ENCODE peak calls at places on chromosomes 6 and 20, in ten cellular contexts. H is fibroblast of lung, A is stomach, J is fibroblast of the aortic adventitia, F is psoas muscle, E is H1, S is OCI-LY7, M is GM06990, N is uterus, P is heart left ventricle. Z is an unnamed sample.
A peak's percentile ranks its signal among the peaks of the same experiment; 100 is the strongest.

GRCh38 chr6:13597073-13597472 is 18.1 kb upstream of the NOL7 start:
- DNase-seq in P (no peak), E (no peak), N (no peak), A (no peak), F (no peak), M (no peak), H (no peak), S (no peak), J (no peak), Z (no peak)

GRCh38 chr6:40042232-40042631 is 108.0 kb upstream of the MOCS1 start:
- DNase-seq in A (no peak), E (no peak), J (no peak), F (no peak), M (no peak), S (no peak), H (no peak), P (no peak), N (no peak), Z (no peak)

GRCh38 chr6:135630789-135631376 is 133.3 kb upstream of the AHI1 start:
- DNase-seq in H (no peak), S (no peak), N (no peak), M (no peak), F (no peak), J (no peak), P (no peak), E (no peak), A (no peak), Z (no peak)

GRCh38 chr6:166588691-166589333 is 2.3 kb upstream of the RAMACL start:
- DNase-seq in F (no peak), S (peak; percentile 42), E (no peak), H (no peak), P (no peak), N (no peak), M (peak; percentile 46), J (peak; percentile 81), A (no peak), Z (peak; percentile 54)

GRCh38 chr6:36616888-36617521 is 22.8 kb downstream of the SRSF3 start:
- DNase-seq in M (no peak), J (no peak), N (no peak), H (no peak), F (peak; percentile 90), P (no peak), S (no peak), E (no peak), A (peak; percentile 82), Z (peak; percentile 46)

GRCh38 chr20:3045816-3046676 is at the start of gene MRPS26:
- DNase-seq in P (peak; percentile 93), F (peak; percentile 95), S (peak; percentile 91), A (peak; percentile 91), N (peak; percentile 86), E (peak; percentile 63), J (peak; percentile 73), H (peak; percentile 82), M (peak; percentile 93), Z (peak; percentile 77)

GRCh38 chr20:51036226-51036625 is 13.3 kb upstream of the KCNG1 start:
- DNase-seq in P (no peak), F (no peak), N (no peak), H (no peak), M (no peak), S (no peak), A (no peak), J (no peak), E (no peak), Z (no peak)

GRCh38 chr6:56541736-56542366 is 100.8 kb downstream of the DST start:
- DNase-seq in H (no peak), F (no peak), S (no peak), N (no peak), E (no peak), J (no peak), P (no peak), M (peak; percentile 15), A (no peak), Z (no peak)

GRCh38 chr6:34560366-34561226 is 4.5 kb upstream of the SPDEF start:
- DNase-seq in H (peak; percentile 59), P (no peak), N (no peak), S (no peak), A (peak; percentile 66), E (no peak), M (no peak), J (peak; percentile 20), F (no peak), Z (peak; percentile 43)

GRCh38 chr6:34562861-34563512 is 6.9 kb upstream of the SPDEF start:
- DNase-seq in H (no peak), M (no peak), E (no peak), A (peak; percentile 83), S (no peak), J (no peak), F (no peak), P (no peak), N (no peak), Z (no peak)

GRCh38 chr6:34563513-34563870 is 7.4 kb upstream of the SPDEF start:
- DNase-seq in N (no peak), S (no peak), A (peak; percentile 42), M (no peak), P (no peak), F (no peak), E (no peak), H (no peak), J (no peak), Z (no peak)

GRCh38 chr6:34561227-34561530 is 5.0 kb upstream of the SPDEF start:
- DNase-seq in N (no peak), M (no peak), F (no peak), P (no peak), A (no peak), H (no peak), E (no peak), S (no peak), J (no peak), Z (no peak)

DNA sequence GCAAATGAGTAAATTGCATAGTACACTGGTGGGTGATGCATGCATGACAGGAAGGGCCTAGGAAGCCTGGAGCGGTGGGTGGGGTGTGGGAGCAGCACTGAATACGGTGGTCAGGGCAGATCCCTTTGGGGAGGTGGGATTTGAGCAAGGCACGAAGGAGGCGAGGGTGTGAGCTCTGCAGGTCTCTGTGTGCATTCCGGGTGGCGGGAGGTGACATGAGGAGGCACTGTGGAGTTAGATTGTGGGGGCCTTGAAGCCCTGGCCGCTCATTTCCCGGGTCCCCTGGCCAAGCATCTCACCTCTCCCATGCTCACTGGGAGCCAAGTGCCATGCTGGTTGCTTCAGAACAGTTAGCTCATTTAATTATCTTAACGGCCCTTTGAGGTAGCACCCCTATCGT is 6.2 kb upstream of the SPDEF start:
- DNase-seq in E (no peak), J (no peak), N (no peak), H (no peak), A (no peak), F (no peak), S (no peak), P (no peak), M (no peak), Z (no peak)
- TF ChIP-seq CTCF in E (no peak), J (no peak), N (no peak), H (no peak), A (no peak), F (no peak), S (no peak), P (no peak), M (no peak), Z (no peak)

DNA sequence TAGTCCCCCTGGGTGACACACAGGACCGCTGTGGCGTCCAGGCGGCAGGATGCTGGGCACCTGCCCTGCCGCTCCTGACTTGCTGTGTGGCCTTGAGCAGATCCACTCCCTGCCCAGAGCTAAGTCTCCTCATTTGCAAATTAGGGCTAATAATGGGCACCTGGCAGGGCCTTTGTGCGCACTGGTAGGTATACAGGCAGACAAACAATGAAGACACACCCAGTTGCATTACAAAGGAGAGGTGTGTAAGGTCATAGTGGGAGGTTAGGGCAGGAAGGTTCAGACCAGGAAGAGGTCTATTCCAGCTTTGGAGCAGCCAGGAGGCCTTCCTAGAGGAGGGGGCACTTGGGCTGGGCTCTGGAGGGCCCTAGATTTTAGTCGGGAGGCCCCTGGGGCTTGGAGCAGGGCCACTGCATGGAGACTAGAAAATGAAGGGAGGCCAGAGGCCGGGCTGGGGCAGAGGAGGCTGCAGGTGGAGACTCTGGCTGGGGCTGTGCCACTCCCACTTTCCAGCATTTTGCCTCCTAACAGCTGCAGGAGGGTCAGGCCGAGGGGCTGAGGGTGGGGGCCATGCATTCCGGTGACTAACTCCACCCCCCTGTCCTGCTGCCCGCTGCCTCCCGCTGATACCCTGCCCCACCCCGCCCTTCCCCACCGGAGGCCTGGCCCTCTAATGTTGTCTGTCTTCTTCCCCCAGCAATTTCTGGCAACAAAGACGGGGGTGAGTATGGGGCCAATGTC is 28.5 kb downstream of the MYH7B start:
- DNase-seq in J (no peak), H (no peak), N (no peak), A (no peak), F (peak; percentile 52), E (peak; percentile 86), P (peak; percentile 15), S (no peak), M (no peak), Z (no peak)
- H3K4me3 ChIP-seq in J (no peak overlapping the region), H (no peak overlapping the region), N (no peak overlapping the region), A (no peak overlapping the region), F (no peak overlapping the region), E (no peak overlapping the region), P (no peak overlapping the region), S (no peak overlapping the region), M (no peak overlapping the region), Z (no peak overlapping the region)

DNA sequence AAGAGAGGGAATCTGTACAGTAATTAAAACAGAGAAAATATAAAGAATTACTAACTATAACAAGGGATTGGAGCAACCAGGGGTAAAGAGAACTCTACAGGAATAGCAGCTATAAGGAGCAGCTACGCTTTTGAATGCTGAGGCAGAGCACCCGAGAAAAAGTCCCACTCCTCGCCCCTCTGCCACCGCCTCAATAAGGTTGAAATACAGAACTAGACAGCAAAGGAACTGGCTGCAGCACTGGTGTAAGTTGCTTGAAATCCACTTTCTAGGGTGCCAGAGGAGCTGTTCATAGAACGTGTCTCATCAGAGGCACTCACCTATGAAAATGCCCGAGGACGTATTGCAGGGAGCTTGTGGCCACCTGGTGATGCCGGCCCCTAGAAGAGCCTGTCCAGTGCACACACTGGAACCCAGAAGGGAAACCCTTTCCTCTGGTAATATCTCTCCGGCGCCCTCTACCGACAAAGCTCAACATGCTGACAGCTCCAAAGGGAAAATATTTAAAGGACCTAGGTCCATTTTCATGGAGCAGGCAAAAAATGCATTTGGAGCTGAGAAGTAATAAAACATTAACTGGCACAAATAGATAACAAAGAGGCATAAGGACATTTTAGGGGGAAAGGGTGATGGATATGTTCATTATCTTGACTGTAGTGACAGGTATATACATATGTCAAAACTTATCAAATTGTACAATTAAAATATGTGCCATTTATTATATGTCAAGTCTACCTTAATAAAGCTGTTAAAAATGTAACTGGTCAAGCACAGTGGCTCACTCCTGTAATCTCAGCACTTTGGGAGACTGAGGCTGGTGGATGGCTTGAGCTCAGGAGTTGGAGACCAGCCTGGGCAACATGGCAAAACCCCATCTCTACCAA is 137.4 kb upstream of the HDAC2 start:
- DNase-seq in N (peak; percentile 20), P (peak; percentile 41), J (peak; percentile 78), A (peak; percentile 69), E (no peak), F (peak; percentile 66), S (peak; percentile 41), M (no peak), H (peak; percentile 75), Z (peak; percentile 65)
- TF ChIP-seq CTCF in N (peak; percentile 27), P (peak; percentile 65), J (peak; percentile 86), A (peak; percentile 30), E (peak; percentile 47), F (peak; percentile 42), S (peak; percentile 82), M (peak; percentile 88), H (peak; percentile 85), Z (peak; percentile 83)

DNA sequence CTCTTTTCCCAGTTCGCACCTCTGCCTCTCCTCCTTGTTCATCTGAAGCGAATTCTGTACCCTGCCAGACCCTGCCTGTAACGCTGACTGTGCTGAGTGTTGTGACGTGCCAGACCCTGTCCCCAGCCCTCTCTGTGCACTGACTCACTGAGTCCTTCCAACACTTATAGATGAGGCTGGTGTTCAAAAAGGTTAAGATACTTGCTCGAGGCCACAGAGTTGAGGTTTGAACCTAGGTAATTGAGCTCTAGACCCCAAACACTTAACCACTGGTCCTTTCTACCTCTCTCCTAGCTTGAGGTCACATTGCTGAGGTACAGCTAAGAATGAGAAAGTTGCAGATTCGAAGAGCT is 45.7 kb upstream of the NEDD9 start:
- DNase-seq in E (no peak), P (no peak), M (peak; percentile 48), F (no peak), S (no peak), J (no peak), H (no peak), N (no peak), A (no peak), Z (no peak)
- H3K4me3 ChIP-seq in E (no peak overlapping the region), P (no peak overlapping the region), M (peak overlapping the region; percentile 46), F (no peak overlapping the region), S (no peak overlapping the region), J (no peak overlapping the region), H (no peak overlapping the region), N (no peak overlapping the region), A (no peak overlapping the region), Z (no peak overlapping the region)

Z was measured in fibroblast of mammary gland.